ENCODE peak calls at places on chromosomes 3 and 15, in seven cellular contexts. B is WTC11; W is NCI-H510A treated with DMSO at 0.1 percent for 48 hours; R is dorsolateral prefrontal cortex; F is activated CD4-positive, alpha-beta T cell treated with anti-CD3 and anti-CD28 coated beads for 48 hours; E is Right ventricle myocardium superior; A is effector memory CD8-positive, alpha-beta T cell. L is an unnamed sample.

GRCh38 chr3:9957214-9957613 is 5.0 kb upstream of the PRRT3 start:
- DNase-seq in B (no peak), W (no peak), R (no peak), F (no peak), E (no peak), A (no peak), L (no peak)

GRCh38 chr15:32878342-32878741 is 160.5 kb downstream of the GREM1 start:
- DNase-seq in B (no peak), W (no peak), R (no peak), F (no peak), E (no peak), A (no peak), L (no peak)

GRCh38 chr15:68586274-68586961 is 7.6 kb downstream of the CORO2B start:
- DNase-seq in B (no peak), W (no peak), R (no peak), F (peak), E (no peak), A (no peak), L (no peak)

GRCh38 chr15:51796777-51797474 is 32.5 kb upstream of the TMOD3 start:
- DNase-seq in B (no peak), W (peak), R (no peak), F (no peak), E (no peak), A (no peak), L (no peak)

GRCh38 chr3:141605883-141606282 is 119.1 kb downstream of the RASA2 start:
- DNase-seq in B (no peak), W (no peak), R (no peak), F (no peak), E (no peak), A (no peak), L (no peak)

GRCh38 chr15:58285921-58286278 is 145.9 kb upstream of the LIPC start:
- DNase-seq in B (no peak), W (no peak), R (no peak), F (no peak), E (no peak), A (no peak), L (no peak)

GRCh38 chr3:169526246-169526645 is 137.3 kb downstream of the MECOM start:
- DNase-seq in B (no peak), W (no peak), R (no peak), F (no peak), E (no peak), A (no peak), L (no peak)

GRCh38 chr3:126270145-126270811 is 86.9 kb downstream of the KLF15 start:
- DNase-seq in B (no peak), W (no peak), R (peak), F (no peak), E (peak), A (no peak), L (no peak)

GRCh38 chr3:42014443-42014945 is 52.6 kb upstream of the ULK4 start:
- DNase-seq in B (no peak), W (no peak), R (no peak), F (peak), E (no peak), A (no peak), L (peak)

GRCh38 chr3:56219894-56220805 is 248.1 kb downstream of the ERC2 start:
- DNase-seq in B (no peak), W (no peak), R (no peak), F (no peak), E (no peak), A (no peak), L (no peak)

L was measured in neural progenitor cell.